ENCODE peak calls at places on chromosomes 12 and 14, in six cellular contexts. B is GM03348; X is stimulated activated CD4-positive, alpha-beta T cell treated with anti-CD3 and anti-CD28 coated beads, Interleukin-4, amount 100 ng/mL, for 24 hours; L is AG10803; E is activated CD4-positive, alpha-beta T cell treated with anti-CD3 and anti-CD28 coated beads for 48 hours; Z is heart left ventricle. G is an unnamed sample.

GRCh38 chr12:16583991-16584745 is 21.8 kb downstream of the LMO3 start:
- DNase-seq in Z (no peak), X (no peak), B (no peak), L (peak; percentile 34), E (no peak), G (no peak)

GRCh38 chr12:64412458-64412857 is 8.3 kb downstream of the XPOT start:
- DNase-seq in X (no peak), Z (no peak), L (no peak), B (no peak), E (no peak), G (no peak)

GRCh38 chr12:76523408-76523807 is 36.2 kb downstream of the OSBPL8 start:
- DNase-seq in Z (no peak), E (no peak), B (no peak), X (no peak), L (no peak), G (no peak)

GRCh38 chr12:64558754-64559153 is 51.5 kb upstream of the RASSF3 start:
- DNase-seq in Z (no peak), X (no peak), E (no peak), L (no peak), B (no peak), G (no peak)

GRCh38 chr12:116026768-116027550 is 250.5 kb downstream of the MED13L start:
- DNase-seq in E (no peak), L (no peak), Z (no peak), X (no peak), B (no peak), G (no peak)

GRCh38 chr14:80264698-80265097 is 53.4 kb upstream of the DIO2 start:
- DNase-seq in E (no peak), B (no peak), X (no peak), Z (no peak), L (no peak), G (no peak)

GRCh38 chr12:570949-571794 is 92.1 kb downstream of the NINJ2 start:
- DNase-seq in X (no peak), Z (peak; percentile 81), L (peak; percentile 89), B (peak; percentile 87), E (no peak), G (no peak)

GRCh38 chr12:19971396-19971802 is 396.9 kb upstream of the PDE3A start:
- DNase-seq in E (no peak), B (no peak), L (peak; percentile 60), Z (no peak), X (no peak), G (no peak)

GRCh38 chr12:95790025-95790911 is at the start of gene NTN4:
- DNase-seq in X (peak; percentile 7), Z (peak; percentile 62), B (peak; percentile 65), L (peak; percentile 39), E (peak; percentile 24), G (peak; percentile 22)

GRCh38 chr14:105485720-105486332 is 860 bp upstream of the CRIP1 start:
- DNase-seq in X (peak; percentile 47), L (no peak), E (peak; percentile 65), B (no peak), Z (peak; percentile 67), G (peak; percentile 39)

GRCh38 chr14:88559852-88560251 is 3.0 kb upstream of the ZC3H14 start:
- DNase-seq in B (peak; percentile 66), Z (no peak), X (no peak), E (no peak), L (peak; percentile 76), G (no peak)

GRCh38 chr12:288687-289086 is 26.1 kb upstream of the SLC6A13 start:
- DNase-seq in L (peak; percentile 78), B (peak; percentile 50), X (no peak), Z (peak; percentile 11), E (no peak), G (no peak)

GRCh38 chr12:52739963-52740362 is 36.6 kb upstream of the KRT77 start:
- DNase-seq in X (no peak), Z (no peak), L (no peak), E (no peak), B (no peak), G (no peak)

GRCh38 chr12:47981496-47982260 is 18.3 kb downstream of the TMEM106C start:
- DNase-seq in B (no peak), E (no peak), X (no peak), Z (no peak), L (no peak), G (no peak)

GRCh38 chr12:21456291-21456780 is 18.9 kb downstream of the PYROXD1 start:
- DNase-seq in B (no peak), L (no peak), E (peak; percentile 49), Z (no peak), X (peak; percentile 67), G (peak; percentile 70)

GRCh38 chr14:75522224-75522764 is at the start of gene BATF:
- DNase-seq in X (peak; percentile 82), E (peak; percentile 80), B (no peak), L (no peak), Z (no peak), G (peak; percentile 83)

GRCh38 chr12:58064681-58065080 is 123.3 kb downstream of the ATP23 start:
- DNase-seq in Z (no peak), E (no peak), B (no peak), L (no peak), X (no peak), G (no peak)

GRCh38 chr12:68841717-68842116 is 33.7 kb downstream of the MDM2 start:
- DNase-seq in E (no peak), Z (no peak), X (no peak), L (no peak), B (no peak), G (no peak)

GRCh38 chr12:52323416-52324067 is 2.3 kb upstream of the KRT83 start:
- DNase-seq in Z (no peak), X (no peak), B (no peak), L (no peak), E (no peak), G (no peak)

GRCh38 chr14:65972891-65973290 is 513.3 kb upstream of the CCDC196 start:
- DNase-seq in L (peak; percentile 64), Z (no peak), E (no peak), B (peak; percentile 70), X (no peak), G (no peak)

GRCh38 chr12:3288690-3289089 is 202.3 kb upstream of the PRMT8 start:
- DNase-seq in E (no peak), X (no peak), L (no peak), Z (no peak), B (no peak), G (no peak)

GRCh38 chr12:93347054-93347786 is 30.5 kb upstream of the NUDT4 start:
- DNase-seq in B (no peak), Z (no peak), L (no peak), E (no peak), X (no peak), G (no peak)

GRCh38 chr12:232731-233614 is 19.0 kb upstream of the SLC6A12 start:
- DNase-seq in B (no peak), Z (no peak), E (no peak), X (no peak), L (no peak), G (no peak)

GRCh38 chr14:100147691-100148464 is 11.6 kb downstream of the DEGS2 start:
- DNase-seq in X (no peak), B (no peak), Z (no peak), L (no peak), E (no peak), G (no peak)

GRCh38 chr14:49622022-49622607 is 1.5 kb downstream of the MGAT2 start:
- DNase-seq in L (no peak), E (no peak), Z (no peak), B (no peak), X (no peak), G (no peak)

GRCh38 chr12:131101006-131101405 is 147.3 kb downstream of the ADGRD1 start:
- DNase-seq in L (no peak), Z (peak; percentile 3), B (no peak), E (no peak), X (no peak), G (no peak)

GRCh38 chr12:50620050-50620974 is 115.5 kb downstream of the DIP2B start:
- DNase-seq in E (peak; percentile 54), L (peak; percentile 90), X (peak; percentile 38), Z (no peak), B (peak; percentile 92), G (no peak)

GRCh38 chr14:75084513-75084912 is 15.1 kb downstream of the ZC2HC1C start:
- DNase-seq in Z (no peak), E (no peak), L (no peak), X (no peak), B (no peak), G (no peak)

G was measured in T-helper 2 cell treated with Interferon-gamma antibody and Interleukin-4, amounts not matched to agents 5 μg/mL and 100 μg/mL, for 36 hours.